ENCODE peak calls at places on chromosomes 11 and 22, in nine cellular contexts. Z, K, D, F, R, O, C, M and L are unnamed samples.

GRCh38 chr22:40764743-40765441 is 54.3 kb downstream of the SLC25A17 start:
- DNase-seq in D (no peak), Z (no peak), K (no peak), O (peak), R (no peak), F (no peak), M (no peak), C (no peak), L (peak)

GRCh38 chr11:102850973-102851745 is 7.8 kb upstream of the MMP3 start:
- DNase-seq in C (no peak), O (no peak), F (no peak), R (no peak), Z (no peak), D (peak), K (no peak), M (no peak), L (no peak)

GRCh38 chr11:9687736-9688494 is 24.0 kb downstream of the SWAP70 start:
- DNase-seq in F (no peak), M (no peak), C (no peak), Z (no peak), K (no peak), D (peak), R (no peak), O (no peak), L (no peak)

GRCh38 chr11:10599388-10600175 is 31.1 kb upstream of the LYVE1 start:
- DNase-seq in F (no peak), O (no peak), M (no peak), K (no peak), D (peak), C (no peak), Z (no peak), R (no peak), L (no peak)

GRCh38 chr11:65695459-65696241 is 16.4 kb upstream of the KAT5 start:
- DNase-seq in M (no peak), D (peak), O (no peak), C (no peak), Z (no peak), K (no peak), F (no peak), R (peak), L (no peak)

GRCh38 chr11:96095884-96096301 is 172.0 kb upstream of the MTMR2 start:
- DNase-seq in M (no peak), F (no peak), O (no peak), Z (no peak), K (no peak), C (no peak), D (no peak), R (no peak), L (no peak)

GRCh38 chr22:24599514-24599913 is 3.5 kb upstream of the GGT1 start:
- DNase-seq in F (no peak), R (no peak), D (no peak), C (no peak), O (no peak), Z (no peak), M (no peak), K (no peak), L (no peak)

GRCh38 chr11:128937480-128937879 is 5.2 kb downstream of the TP53AIP1 start:
- DNase-seq in R (no peak), M (no peak), O (no peak), K (no peak), Z (no peak), D (no peak), C (no peak), F (no peak), L (no peak)

GRCh38 chr11:131070365-131070764 is 154.1 kb upstream of the SNX19 start:
- DNase-seq in C (no peak), F (no peak), K (no peak), M (no peak), R (no peak), D (no peak), Z (no peak), O (no peak), L (no peak)

GRCh38 chr11:13128381-13128780 is 119.3 kb downstream of the RASSF10 start:
- DNase-seq in K (no peak), R (no peak), D (no peak), O (no peak), F (no peak), Z (no peak), C (no peak), M (no peak), L (no peak)

GRCh38 chr11:74453373-74453975 is 13.9 kb downstream of the KCNE3 start:
- DNase-seq in O (peak), R (peak), M (peak), F (peak), K (peak), Z (peak), D (peak), C (peak), L (peak)

GRCh38 chr22:20877715-20878114 is 18.9 kb downstream of the SNAP29 start:
- DNase-seq in M (no peak), D (no peak), R (no peak), C (no peak), Z (no peak), O (no peak), F (no peak), K (no peak), L (no peak)

GRCh38 chr11:36218283-36218921 is 70.8 kb downstream of the COMMD9 start:
- DNase-seq in R (no peak), D (no peak), C (no peak), Z (no peak), O (no peak), F (no peak), K (no peak), M (no peak), L (no peak)

GRCh38 chr11:1839924-1840779 is 1.4 kb downstream of the TNNI2 start:
- DNase-seq in M (no peak), D (no peak), R (no peak), F (no peak), O (peak), K (no peak), Z (no peak), C (peak), L (no peak)

GRCh38 chr22:44618400-44618799 is 83.6 kb upstream of the PRR5 start:
- DNase-seq in D (no peak), O (no peak), C (no peak), K (no peak), Z (no peak), R (no peak), F (no peak), M (no peak), L (no peak)

GRCh38 chr11:72072348-72072747 is 8.0 kb downstream of the NUMA1 start:
- DNase-seq in Z (no peak), M (no peak), F (no peak), D (peak), K (no peak), O (no peak), C (no peak), R (no peak), L (no peak)

GRCh38 chr22:41582694-41583093 is 6.9 kb downstream of the PMM1 start:
- DNase-seq in K (no peak), R (no peak), D (no peak), C (no peak), O (no peak), F (no peak), M (no peak), Z (no peak), L (no peak)

GRCh38 chr11:78406568-78407196 is 10.9 kb downstream of the GAB2 start:
- DNase-seq in Z (no peak), M (no peak), C (no peak), O (no peak), R (no peak), K (no peak), F (no peak), D (no peak), L (no peak)

GRCh38 chr11:69644071-69644961 is 3.4 kb downstream of the CCND1 start:
- DNase-seq in R (no peak), Z (peak), C (no peak), F (no peak), D (peak), K (no peak), M (no peak), O (no peak), L (no peak)

GRCh38 chr11:93740031-93740801 is 1.1 kb downstream of the TAF1D start:
- DNase-seq in C (no peak), R (no peak), M (peak), F (no peak), Z (no peak), O (peak), D (peak), K (peak), L (no peak)

GRCh38 chr22:17773606-17774205 is 563 bp downstream of the BID start:
- DNase-seq in K (peak), C (peak), Z (peak), F (peak), O (peak), R (no peak), D (peak), M (peak), L (peak)

GRCh38 chr22:48703265-48703941 is 1124.3 kb downstream of the BRD1 start:
- DNase-seq in O (no peak), Z (no peak), D (no peak), C (no peak), M (no peak), K (no peak), R (no peak), F (no peak), L (no peak)

GRCh38 chr22:46881373-46882118 is 119.1 kb downstream of the TBC1D22A start:
- DNase-seq in K (no peak), O (no peak), M (no peak), C (no peak), D (no peak), R (no peak), F (no peak), Z (no peak), L (no peak)

GRCh38 chr22:26364066-26365015 is 64.7 kb upstream of the ASPHD2 start:
- DNase-seq in C (peak), K (peak), F (peak), R (peak), O (peak), Z (peak), M (peak), D (peak), L (peak)

GRCh38 chr22:19663286-19663815 is 51.0 kb upstream of the SEPTIN5 start:
- DNase-seq in D (peak), R (peak), O (no peak), C (peak), M (no peak), F (no peak), K (no peak), Z (no peak), L (no peak)

GRCh38 chr22:19959043-19959586 is 17.5 kb upstream of the TXNRD2 start:
- DNase-seq in C (peak), Z (peak), O (no peak), D (peak), R (peak), K (peak), F (no peak), M (no peak), L (no peak)